ENCODE peak calls at places on chromosome 20, in five cellular contexts. J is mucosa of descending colon, R is esophagus muscularis mucosa, V is brain microvascular endothelial cell, W is BJ. D is an unnamed sample.

GRCh38 chr20:50372770-50373088 is 137.5 kb upstream of the PTPN1 start:
- DNase-seq in J (no peak), R (no peak), V (no peak), W (no peak), D (peak; percentile 90)

GRCh38 chr20:9140172-9140760 is 71.4 kb downstream of the PLCB4 start:
- DNase-seq in J (no peak), R (no peak), V (no peak), W (no peak), D (no peak)

GRCh38 chr20:33209789-33210188 is 7.4 kb upstream of the BPIFA3 start:
- DNase-seq in J (no peak), R (no peak), V (peak; percentile 11), W (no peak), D (peak; percentile 91)

GRCh38 chr20:50415516-50416268 is 94.5 kb upstream of the PTPN1 start:
- DNase-seq in J (peak; percentile 97), R (peak; percentile 99), V (peak; percentile 83), W (peak; percentile 79), D (peak; percentile 45)

GRCh38 chr20:5674176-5674660 is 76.0 kb upstream of the SHLD1 start:
- DNase-seq in J (no peak), R (no peak), V (no peak), W (no peak), D (no peak)

GRCh38 chr20:62143976-62144825 is 632 bp downstream of the SS18L1 start:
- DNase-seq in J (peak; percentile 80), R (no peak), V (no peak), W (no peak), D (peak; percentile 80)

GRCh38 chr20:5073154-5074049 is 46.4 kb downstream of the PCNA start:
- DNase-seq in J (peak; percentile 93), R (no peak), V (peak; percentile 27), W (peak; percentile 23), D (peak; percentile 45)

GRCh38 chr20:38842558-38842981 is 37.1 kb downstream of the PPP1R16B start:
- DNase-seq in J (peak; percentile 84), R (no peak), V (no peak), W (no peak), D (no peak)

GRCh38 chr20:11453430-11453829 is 464.3 kb upstream of the BTBD3 start:
- DNase-seq in J (no peak), R (no peak), V (peak; percentile 89), W (no peak), D (no peak)

GRCh38 chr20:61722146-61722678 is 343.5 kb downstream of the TAF4 start:
- DNase-seq in J (no peak), R (no peak), V (no peak), W (no peak), D (no peak)

GRCh38 chr20:17955302-17955701 is 13.3 kb downstream of the SNX5 start:
- DNase-seq in J (no peak), R (no peak), V (peak; percentile 40), W (no peak), D (no peak)

GRCh38 chr20:17951323-17951722 is 17.3 kb downstream of the SNX5 start:
- DNase-seq in J (no peak), R (no peak), V (no peak), W (no peak), D (no peak)

GRCh38 chr20:17956099-17956685 is 12.4 kb downstream of the SNX5 start:
- DNase-seq in J (no peak), R (no peak), V (no peak), W (no peak), D (no peak)

GRCh38 chr20:17952692-17953684 is 15.6 kb downstream of the SNX5 start:
- DNase-seq in J (no peak), R (no peak), V (no peak), W (no peak), D (no peak)

GRCh38 chr20:17953935-17954334 is 14.7 kb downstream of the SNX5 start:
- DNase-seq in J (no peak), R (no peak), V (no peak), W (no peak), D (no peak)
- H3K36me3 ChIP-seq in J (peaks cover 15% of the 10 kb centered on the region), R (peaks cover 56% of the 10 kb centered on the region), V (peaks cover 71% of the 10 kb centered on the region), W (peaks cover 25% of the 10 kb centered on the region), D (peaks cover 12% of the 10 kb centered on the region)

GRCh38 chr20:59194023-59194935 is 30.7 kb downstream of the ZNF831 start:
- DNase-seq in J (no peak), R (no peak), V (no peak), W (no peak), D (no peak)
- TF ChIP-seq CTCF in J (no peak), R (no peak), V (no peak), W (no peak), D (no peak)

GRCh38 chr20:49122920-49123319 is 65.2 kb downstream of the STAU1 start:
- DNase-seq in J (no peak), R (no peak), V (no peak), W (no peak), D (no peak)
- H3K36me3 ChIP-seq in J (no peaks in the 10 kb centered on the region), R (peaks cover 53% of the 10 kb centered on the region), V (peaks cover 44% of the 10 kb centered on the region), W (peaks cover 26% of the 10 kb centered on the region), D (peaks cover 18% of the 10 kb centered on the region)

DNA sequence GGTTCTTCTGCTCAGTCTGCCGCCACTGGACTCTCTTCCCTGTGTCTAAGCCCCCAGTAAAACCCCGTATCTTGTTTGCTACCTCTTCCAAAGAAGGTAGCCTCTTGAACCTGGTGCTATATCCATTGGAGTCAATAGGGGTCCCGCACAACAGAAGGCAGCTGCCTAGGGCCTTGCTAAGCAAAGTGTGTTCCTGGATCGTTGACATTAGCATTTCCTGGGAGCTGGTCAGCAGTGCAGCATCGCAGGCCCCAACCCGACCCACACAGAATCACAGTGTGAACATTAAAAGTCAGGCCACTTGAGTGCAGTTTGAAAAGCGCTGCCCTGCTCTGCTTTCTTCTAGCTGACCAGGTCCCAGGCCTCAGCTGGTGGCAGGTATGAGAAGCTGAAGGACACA is 2.9 kb downstream of the ADA start:
- DNase-seq in J (no peak), R (no peak), V (no peak), W (no peak), D (no peak)
- TF ChIP-seq CTCF in J (no peak), R (no peak), V (no peak), W (peak; percentile 8), D (peak; percentile 26)

DNA sequence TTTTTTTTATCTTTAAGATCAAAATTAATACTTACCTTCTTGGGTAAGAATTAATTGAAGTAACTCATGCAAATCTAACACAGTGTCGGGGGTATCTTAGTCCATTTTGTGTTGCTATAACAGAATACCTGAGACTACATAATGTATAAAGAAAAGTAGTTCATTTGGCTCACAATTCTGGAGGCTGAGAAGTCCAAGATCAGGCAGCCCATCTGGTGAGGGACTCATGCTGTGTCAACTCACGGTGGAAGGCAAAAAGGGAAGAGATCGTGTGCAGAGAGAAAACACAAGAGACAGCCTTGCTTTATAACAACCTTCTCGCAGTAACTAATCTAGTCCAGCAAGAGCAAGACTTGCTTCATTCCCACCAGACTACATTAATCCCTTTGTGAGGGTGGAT is 92.9 kb upstream of the VSTM2L start:
- DNase-seq in J (no peak), R (no peak), V (no peak), W (no peak), D (no peak)
- H3K36me3 ChIP-seq in J (no peaks in the 10 kb centered on the region), R (peaks cover 15% of the 10 kb centered on the region), V (no peaks in the 10 kb centered on the region), W (no peaks in the 10 kb centered on the region), D (peaks cover 2% of the 10 kb centered on the region)

GRCh38 chr20:37276494-37277252 is 12.8 kb upstream of the MANBAL start:
- DNase-seq in J (no peak), R (no peak), V (peak; percentile 75), W (peak; percentile 57), D (no peak)
- TF ChIP-seq CTCF in J (no peak), R (peak; percentile 37), V (peak; percentile 63), W (peak; percentile 58), D (no peak)

GRCh38 chr20:41095110-41095969 is 42.0 kb upstream of the PLCG1 start:
- DNase-seq in J (no peak), R (no peak), V (peak; percentile 55), W (no peak), D (peak; percentile 75)

GRCh38 chr20:41094656-41095055 is 42.7 kb upstream of the PLCG1 start:
- DNase-seq in J (no peak), R (no peak), V (no peak), W (no peak), D (no peak)

GRCh38 chr20:41100001-41100480 is 37.3 kb upstream of the PLCG1 start:
- DNase-seq in J (no peak), R (no peak), V (no peak), W (no peak), D (no peak)

GRCh38 chr20:41101660-41102059 is 35.7 kb upstream of the PLCG1 start:
- DNase-seq in J (no peak), R (no peak), V (no peak), W (no peak), D (no peak)

DNA sequence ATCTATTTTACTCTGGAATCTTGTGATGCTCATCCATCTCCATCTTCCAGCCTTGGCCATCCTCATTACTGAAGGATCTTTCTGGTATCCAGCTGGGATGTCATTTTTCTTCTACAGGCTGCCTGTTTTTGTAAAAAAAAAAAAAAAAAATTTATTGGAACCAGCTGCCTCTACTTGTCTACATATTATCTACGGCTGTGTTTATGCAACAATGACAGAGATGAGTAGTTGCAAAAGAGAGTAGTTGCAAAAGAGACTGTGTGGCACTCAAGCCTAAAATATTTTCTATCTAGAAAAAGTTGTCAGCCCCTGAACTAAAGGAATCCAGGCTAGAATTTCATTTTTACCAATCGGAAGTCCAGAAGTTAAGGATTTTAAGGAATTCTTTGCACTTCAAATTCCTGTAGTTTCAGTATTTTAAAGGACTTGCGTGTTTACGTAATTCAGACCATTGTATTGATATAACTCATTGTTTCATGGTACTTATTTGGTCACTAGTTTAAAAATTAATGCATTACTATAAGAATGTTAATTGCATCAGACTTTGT is 38.6 kb upstream of the PLCG1 start:
- DNase-seq in J (no peak), R (no peak), V (no peak), W (peak; percentile 62), D (no peak)
- H3K36me3 ChIP-seq in J (peaks cover 8% of the 10 kb centered on the region), R (peaks cover 86% of the 10 kb centered on the region), V (peaks cover 74% of the 10 kb centered on the region), W (peaks cover 10% of the 10 kb centered on the region), D (peaks cover 21% of the 10 kb centered on the region)

DNA sequence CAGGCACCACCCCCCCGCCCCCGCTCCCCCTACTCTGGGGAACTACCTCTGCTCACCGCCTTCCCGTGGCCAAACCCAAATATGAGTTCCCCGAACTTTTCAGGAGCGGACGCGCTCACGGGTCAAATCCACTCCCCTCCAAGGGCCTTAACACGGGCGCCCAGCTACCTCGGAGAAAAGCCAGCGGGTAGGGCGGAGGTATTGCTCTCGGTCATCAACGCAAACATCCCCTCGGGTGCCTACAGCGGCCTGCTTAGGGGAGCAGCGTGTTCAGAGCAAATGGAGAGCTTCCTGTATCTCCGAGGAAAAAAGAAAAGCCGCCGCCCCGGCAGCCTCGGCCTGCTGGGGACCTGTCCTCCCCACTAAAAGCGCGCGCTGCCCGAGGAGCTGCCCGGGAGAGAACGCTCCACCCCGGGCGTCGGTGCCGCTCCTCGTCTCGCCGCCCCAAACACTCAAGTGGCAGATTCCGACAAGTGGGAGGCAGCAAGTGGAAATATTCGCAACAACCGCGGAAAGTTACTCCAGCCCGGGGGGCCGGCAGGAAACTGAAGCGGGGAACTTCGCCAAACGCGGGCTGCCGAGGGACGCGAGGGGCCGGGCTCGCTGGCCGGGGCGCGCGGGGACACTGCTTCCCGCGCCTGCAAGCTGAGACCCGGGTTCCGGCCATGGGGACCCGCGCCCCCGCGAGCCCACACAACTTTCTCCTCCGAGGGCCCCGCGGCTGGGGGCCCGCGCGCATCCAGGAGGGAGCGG is 669 bp downstream of the PTPRT start:
- DNase-seq in J (no peak), R (no peak), V (no peak), W (no peak), D (no peak)
- TF ChIP-seq CTCF in J (no peak), R (no peak), V (no peak), W (no peak), D (no peak)